ENCODE peak calls at places on chromosomes 16 and 17, in eight cellular contexts. J, D, W, N, I, V, A and Y are unnamed samples. For H3K4me1, the result is how much of the 10 kb centered on the place peaks cover.

GRCh38 chr17:7281953-7282751 is 634 bp downstream of the SLC2A4 start:
- DNase-seq in J (no peak), D (no peak), W (peak), N (no peak), I (no peak), V (no peak), A (no peak), Y (no peak)

GRCh38 chr17:42116705-42117396 is 4.3 kb downstream of the KAT2A start:
- DNase-seq in J (peak), D (peak), W (peak), N (peak), I (peak), V (peak), A (peak), Y (peak)

GRCh38 chr16:35862242-35862641 is 2402.8 kb downstream of the TP53TG3F start:
- DNase-seq in J (no peak), D (no peak), W (no peak), N (no peak), I (no peak), V (no peak), A (no peak), Y (no peak)

GRCh38 chr17:27158390-27158789 is 135.5 kb upstream of the WSB1 start:
- DNase-seq in J (no peak), D (no peak), W (no peak), N (no peak), I (no peak), V (no peak), A (no peak), Y (no peak)

GRCh38 chr16:28975158-28975603 is 603 bp downstream of the SPNS1 start:
- DNase-seq in J (no peak), D (no peak), W (no peak), N (no peak), I (no peak), V (no peak), A (peak), Y (no peak)

GRCh38 chr16:65657051-65657450 is 535.2 kb upstream of the CDH11 start:
- DNase-seq in J (no peak), D (no peak), W (no peak), N (no peak), I (no peak), V (no peak), A (no peak), Y (no peak)

GRCh38 chr17:73279704-73280103 is 18.0 kb upstream of the CPSF4L start:
- DNase-seq in J (no peak), D (no peak), W (no peak), N (no peak), I (no peak), V (no peak), A (no peak), Y (no peak)

GRCh38 chr16:67216612-67217490 is 10.1 kb upstream of the TMEM208 start:
- DNase-seq in J (no peak), D (no peak), W (peak), N (no peak), I (peak), V (no peak), A (peak), Y (no peak)

GRCh38 chr16:28179354-28179753 is 32.4 kb downstream of the XPO6 start:
- DNase-seq in J (no peak), D (no peak), W (no peak), N (no peak), I (no peak), V (no peak), A (no peak), Y (no peak)

GRCh38 chr16:4244254-4244812 is 2.5 kb upstream of the SRL start:
- DNase-seq in J (no peak), D (no peak), W (no peak), N (peak), I (peak), V (no peak), A (no peak), Y (no peak)

GRCh38 chr16:67803894-67804293 is 2.5 kb downstream of the RANBP10 start:
- DNase-seq in J (no peak), D (no peak), W (no peak), N (no peak), I (no peak), V (no peak), A (no peak), Y (no peak)

GRCh38 chr16:85192233-85192632 is 80.0 kb upstream of the CIBAR2 start:
- DNase-seq in J (no peak), D (no peak), W (no peak), N (no peak), I (no peak), V (no peak), A (no peak), Y (no peak)

GRCh38 chr17:48910370-48910769 is 2.2 kb downstream of the UBE2Z start:
- DNase-seq in J (no peak), D (no peak), W (no peak), N (no peak), I (no peak), V (no peak), A (no peak), Y (no peak)

GRCh38 chr17:30113213-30113612 is 3.4 kb upstream of the NSRP1 start:
- DNase-seq in J (peak), D (no peak), W (no peak), N (peak), I (peak), V (peak), A (no peak), Y (no peak)

GRCh38 chr16:72380283-72380682 is 208.3 kb upstream of the PMFBP1 start:
- DNase-seq in J (no peak), D (no peak), W (no peak), N (no peak), I (no peak), V (no peak), A (no peak), Y (peak)

GRCh38 chr16:12087901-12088364 is 111.4 kb downstream of the SNX29 start:
- DNase-seq in J (peak), D (no peak), W (peak), N (no peak), I (peak), V (no peak), A (no peak), Y (no peak)

GRCh38 chr17:2237521-2237921 is 66.1 kb downstream of the SMG6 start:
- DNase-seq in J (no peak), D (no peak), W (peak), N (no peak), I (no peak), V (no peak), A (peak), Y (peak)

GRCh38 chr16:12090162-12090552 is 113.6 kb downstream of the SNX29 start:
- DNase-seq in J (no peak), D (no peak), W (no peak), N (no peak), I (no peak), V (no peak), A (no peak), Y (no peak)

GRCh38 chr17:36072431-36073121 is 8.5 kb downstream of the CCL18 start:
- DNase-seq in J (peak), D (peak), W (no peak), N (no peak), I (peak), V (no peak), A (peak), Y (peak)

GRCh38 chr16:66740010-66740409 is 11.4 kb downstream of the DYNC1LI2 start:
- DNase-seq in J (no peak), D (peak), W (no peak), N (no peak), I (no peak), V (no peak), A (peak), Y (no peak)

GRCh38 chr17:29617125-29617480 is 5.6 kb downstream of the CORO6 start:
- DNase-seq in J (peak), D (peak), W (peak), N (no peak), I (peak), V (no peak), A (peak), Y (peak)

GRCh38 chr17:75509528-75510258 is 5.6 kb downstream of the CASKIN2 start:
- DNase-seq in J (no peak), D (no peak), W (peak), N (no peak), I (no peak), V (no peak), A (no peak), Y (no peak)

GRCh38 chr17:50151937-50152547 is 1.6 kb upstream of the PPP1R9B start:
- DNase-seq in J (peak), D (peak), W (peak), N (peak), I (peak), V (no peak), A (peak), Y (peak)

GRCh38 chr17:73560661-73561060 is 83.6 kb downstream of the SDK2 start:
- DNase-seq in J (no peak), D (no peak), W (no peak), N (no peak), I (no peak), V (no peak), A (no peak), Y (no peak)

GRCh38 chr16:49382916-49383315 is 9.3 kb downstream of the C16orf78 start:
- DNase-seq in J (no peak), D (no peak), W (no peak), N (no peak), I (no peak), V (peak), A (no peak), Y (no peak)

GRCh38 chr17:72407336-72408121 is 286.7 kb downstream of the SOX9 start:
- DNase-seq in J (peak), D (peak), W (peak), N (peak), I (peak), V (no peak), A (peak), Y (peak)

GRCh38 chr17:46144246-46144645 is 49.0 kb downstream of the KANSL1 start:
- DNase-seq in J (no peak), D (no peak), W (no peak), N (no peak), I (no peak), V (no peak), A (no peak), Y (peak)

GRCh38 chr16:4760221-4760910 is 6.6 kb downstream of the ZNF500 start:
- DNase-seq in J (no peak), D (no peak), W (no peak), N (no peak), I (no peak), V (no peak), A (no peak), Y (no peak)

GRCh38 chr17:2194778-2195417 is 108.7 kb downstream of the SMG6 start:
- DNase-seq in J (no peak), D (no peak), W (no peak), N (peak), I (no peak), V (no peak), A (peak), Y (no peak)

GRCh38 chr17:39753514-39754160 is 15.9 kb downstream of the GRB7 start:
- DNase-seq in J (peak), D (no peak), W (peak), N (no peak), I (peak), V (no peak), A (peak), Y (no peak)

GRCh38 chr16:28951410-28951943 is 740 bp downstream of the NFATC2IP start:
- DNase-seq in J (no peak), D (no peak), W (no peak), N (no peak), I (no peak), V (no peak), A (peak), Y (no peak)

GRCh38 chr17:20611314-20611713 is 31.8 kb downstream of the CDRT15L2 start:
- DNase-seq in J (no peak), D (no peak), W (no peak), N (no peak), I (no peak), V (no peak), A (no peak), Y (no peak)

GRCh38 chr17:38421871-38422819 is 6.1 kb upstream of the ARHGAP23 start:
- DNase-seq in J (no peak), D (no peak), W (no peak), N (no peak), I (no peak), V (no peak), A (peak), Y (no peak)
- H3K4me1 ChIP-seq in J (under half), D (under half), W (half or more), N (under half), I (under half), V (half or more), A (under half), Y (under half)

GRCh38 chr17:57368637-57369336 is 112.5 kb downstream of the MSI2 start:
- DNase-seq in J (no peak), D (no peak), W (no peak), N (peak), I (no peak), V (no peak), A (no peak), Y (no peak)
- H3K4me1 ChIP-seq in J (under half), D (half or more), W (half or more), N (half or more), I (under half), V (under half), A (under half), Y (under half)

DNA sequence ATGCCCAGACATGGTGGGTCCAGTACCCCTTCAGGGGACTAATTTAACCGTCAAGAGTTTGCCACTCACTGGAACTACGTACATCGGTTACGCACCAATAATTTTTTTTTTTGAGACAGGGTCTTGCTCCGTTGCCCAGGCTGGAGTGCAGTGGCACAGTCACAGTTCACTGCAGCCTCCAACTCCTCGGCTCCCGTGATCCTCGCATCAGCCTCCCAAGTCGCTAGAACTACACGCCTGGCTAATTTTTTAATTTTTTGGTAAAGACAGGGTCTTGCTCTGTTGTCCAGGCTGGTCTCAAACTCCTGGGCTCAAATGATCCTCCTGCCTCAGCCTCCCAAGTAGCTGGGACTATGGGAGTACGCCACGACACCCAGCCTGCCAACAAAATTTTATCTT is 15.6 kb downstream of the RPH3AL start:
- DNase-seq in J (no peak), D (no peak), W (no peak), N (no peak), I (no peak), V (no peak), A (no peak), Y (no peak)
- H3K4me1 ChIP-seq in J (under half), D (under half), W (under half), N (under half), I (under half), V (under half), A (under half), Y (under half)

GRCh38 chr17:77131919-77132318 is 8.8 kb upstream of the SEC14L1 start:
- DNase-seq in J (no peak), D (no peak), W (no peak), N (no peak), I (peak), V (no peak), A (peak), Y (no peak)
- H3K4me1 ChIP-seq in J (under half), D (under half), W (half or more), N (under half), I (under half), V (under half), A (under half), Y (under half)